ENCODE peak calls at places on chromosome 9, in five cellular contexts. O is stimulated activated naive CD8-positive, alpha-beta T cell treated with anti-CD3 and anti-CD28 coated beads, Interleukin-15, Interleukin-2, amounts not matched to agents 100 U/mL and 50 U/mL, for 24 hours; P is T-helper 17 cell; U is fibroblast of lung; F is IMR-90. G is an unnamed sample.

GRCh38 chr9:126505697-126506346 is 107.9 kb upstream of the LMX1B start:
- DNase-seq in F (no peak), P (no peak), U (no peak), O (no peak), G (no peak)

GRCh38 chr9:96218821-96219614 is 83.0 kb downstream of the HSD17B3 start:
- DNase-seq in U (no peak), F (no peak), P (no peak), O (no peak), G (peak; percentile 56)

GRCh38 chr9:99414321-99414720 is 192.2 kb downstream of the SEC61B start:
- DNase-seq in F (no peak), O (no peak), P (no peak), U (no peak), G (no peak)

GRCh38 chr9:125446581-125447094 is 185.0 kb downstream of the GAPVD1 start:
- DNase-seq in U (no peak), O (no peak), F (no peak), P (no peak), G (no peak)

GRCh38 chr9:131006601-131007000 is 2.4 kb upstream of the LAMC3 start:
- DNase-seq in P (no peak), F (no peak), U (peak; percentile 56), O (no peak), G (no peak)

GRCh38 chr9:73548201-73548600 is 396.5 kb downstream of the ANXA1 start:
- DNase-seq in F (no peak), O (no peak), P (no peak), U (peak; percentile 2), G (no peak)

GRCh38 chr9:99063522-99063921 is 41.4 kb upstream of the TGFBR1 start:
- DNase-seq in P (no peak), U (no peak), F (no peak), O (no peak), G (no peak)

GRCh38 chr9:73981405-73981804 is 515.7 kb upstream of the RORB start:
- DNase-seq in U (no peak), P (no peak), F (no peak), O (no peak), G (no peak)

GRCh38 chr9:132651259-132651658 is 18.5 kb downstream of the DDX31 start:
- DNase-seq in P (no peak), U (peak; percentile 93), F (peak; percentile 98), O (no peak), G (no peak)

GRCh38 chr9:133614678-133615077 is 5.5 kb upstream of the FAM163B start:
- DNase-seq in U (no peak), P (no peak), O (no peak), F (no peak), G (no peak)

GRCh38 chr9:37429441-37430285 is 7.2 kb downstream of the GRHPR start:
- DNase-seq in O (no peak), F (no peak), U (no peak), P (no peak), G (no peak)

GRCh38 chr9:20303066-20303465 is 319.2 kb downstream of the MLLT3 start:
- DNase-seq in P (no peak), F (no peak), O (no peak), U (no peak), G (no peak)

GRCh38 chr9:124941689-124942561 is 1.0 kb upstream of the GOLGA1 start:
- DNase-seq in P (peak; percentile 48), F (peak; percentile 58), U (peak; percentile 63), O (peak; percentile 67), G (peak; percentile 80)

GRCh38 chr9:22229069-22229468 is 217.6 kb upstream of the DMRTA1 start:
- DNase-seq in F (no peak), O (no peak), U (no peak), P (no peak), G (no peak)

GRCh38 chr9:136943291-136944093 is 1.0 kb downstream of the FBXW5 start:
- DNase-seq in U (peak; percentile 22), F (no peak), O (peak; percentile 57), P (no peak), G (peak; percentile 76)

GRCh38 chr9:72042928-72043327 is 17.5 kb downstream of the C9orf57 start:
- DNase-seq in F (no peak), O (no peak), U (no peak), P (no peak), G (no peak)

GRCh38 chr9:3928590-3928989 is 371.3 kb downstream of the GLIS3 start:
- DNase-seq in P (no peak), O (no peak), F (no peak), U (no peak), G (no peak)

GRCh38 chr9:126985870-126986498 is 71.4 kb downstream of the RALGPS1 start:
- DNase-seq in O (peak; percentile 81), U (peak; percentile 85), P (peak; percentile 77), F (peak; percentile 17), G (peak; percentile 85)

GRCh38 chr9:21801683-21802417 is 586 bp upstream of the MTAP start:
- DNase-seq in O (peak; percentile 40), P (no peak), F (peak; percentile 85), U (peak; percentile 88), G (peak; percentile 67)

GRCh38 chr9:81823672-81824554 is 104.3 kb upstream of the SPATA31D4 start:
- DNase-seq in U (no peak), O (no peak), P (no peak), F (no peak), G (no peak)

GRCh38 chr9:129414377-129415021 is 206.4 kb downstream of the C9orf50 start:
- DNase-seq in P (peak; percentile 28), O (peak; percentile 46), U (peak; percentile 41), F (peak; percentile 63), G (no peak)

GRCh38 chr9:128218172-128218517 is 15.0 kb downstream of the DNM1 start:
- DNase-seq in P (no peak), O (no peak), F (no peak), U (no peak), G (no peak)